ENCODE peak calls at places on chromosome 19, in four cellular contexts. Z is stimulated activated CD4-positive, alpha-beta T cell treated with anti-CD3 and anti-CD28 coated beads, Interleukin-1b, Interleukin-23, amount 100 ng/mL, for 48 hours; D is NCI-H2081; U is HTR-8/SVneo. I is an unnamed sample.

GRCh38 chr19:7909471-7910067 is 5.1 kb upstream of the TGFBR3L start:
- DNase-seq in Z (no peak), D (no peak), U (no peak), I (no peak)

GRCh38 chr19:39599116-39599515 is 3.2 kb upstream of the LGALS13 start:
- DNase-seq in Z (peak), D (no peak), U (no peak), I (no peak)

GRCh38 chr19:34428549-34429285 is 536 bp downstream of the UBA2 start:
- DNase-seq in Z (peak), D (no peak), U (peak), I (peak)

GRCh38 chr19:7597689-7598088 is 2.0 kb downstream of the CAMSAP3 start:
- DNase-seq in Z (no peak), D (no peak), U (no peak), I (no peak)

GRCh38 chr19:39304185-39304513 is 7.9 kb downstream of the IFNL1 start:
- DNase-seq in Z (no peak), D (no peak), U (no peak), I (no peak)

GRCh38 chr19:40424637-40425449 is 949 bp downstream of the SERTAD1 start:
- DNase-seq in Z (no peak), D (no peak), U (no peak), I (no peak)

GRCh38 chr19:52527954-52528326 is 472 bp downstream of the ZNF808 start:
- DNase-seq in Z (no peak), D (no peak), U (peak), I (no peak)

GRCh38 chr19:38862321-38863059 is 12.7 kb upstream of the HNRNPL start:
- DNase-seq in Z (no peak), D (peak), U (peak), I (no peak)

GRCh38 chr19:1481893-1482360 is 2.9 kb upstream of the C19orf25 start:
- DNase-seq in Z (no peak), D (no peak), U (no peak), I (no peak)

GRCh38 chr19:41192574-41193419 is at the start of gene CYP2S1:
- DNase-seq in Z (no peak), D (no peak), U (peak), I (no peak)

GRCh38 chr19:18700501-18701249 is 17.2 kb downstream of the CRTC1 start:
- DNase-seq in Z (peak), D (peak), U (no peak), I (peak)

GRCh38 chr19:14933506-14933905 is 7.8 kb upstream of the OR7C2 start:
- DNase-seq in Z (no peak), D (no peak), U (no peak), I (no peak)

GRCh38 chr19:13040232-13040915 is 45.1 kb downstream of the NFIX start:
- DNase-seq in Z (no peak), D (no peak), U (no peak), I (no peak)

GRCh38 chr19:13024126-13024957 is 29.1 kb downstream of the NFIX start:
- DNase-seq in Z (no peak), D (peak), U (no peak), I (no peak)